ENCODE peak calls at places on chromosomes 6 and 20, in nine cellular contexts. M is HCT116, C is OCI-LY7, L is pancreas, W is SJSA1, D is neural progenitor cell, F is heart right ventricle, A is fibroblast of lung, I is tibial nerve. P is an unnamed sample. For H3K4me1, the result is how much of the 10 kb centered on the place peaks cover.

GRCh38 chr6:25331085-25331685 is 52.0 kb downstream of the CARMIL1 start:
- DNase-seq in M (no peak), C (no peak), L (no peak), W (no peak), D (no peak), F (no peak), A (no peak), I (no peak), P (no peak)

GRCh38 chr6:41675176-41675767 is 37.0 kb downstream of the MDFI start:
- DNase-seq in M (no peak), C (no peak), L (no peak), W (no peak), D (no peak), F (no peak), A (no peak), I (no peak), P (no peak)

GRCh38 chr20:20076297-20077065 is 24.1 kb downstream of the CFAP61 start:
- DNase-seq in M (no peak), C (no peak), L (peak), W (no peak), D (no peak), F (no peak), A (peak), I (no peak), P (no peak)

GRCh38 chr6:18277181-18278006 is 13.1 kb upstream of the DEK start:
- DNase-seq in M (no peak), C (no peak), L (peak), W (no peak), D (peak), F (no peak), A (peak), I (no peak), P (no peak)

GRCh38 chr6:35377002-35377401 is 34.6 kb downstream of the PPARD start:
- DNase-seq in M (no peak), C (no peak), L (no peak), W (no peak), D (no peak), F (no peak), A (peak), I (no peak), P (no peak)

GRCh38 chr6:14658909-14659561 is 541.5 kb downstream of the CD83 start:
- DNase-seq in M (no peak), C (no peak), L (no peak), W (no peak), D (no peak), F (no peak), A (no peak), I (no peak), P (no peak)

GRCh38 chr6:32393660-32394420 is 13.1 kb downstream of the BTNL2 start:
- DNase-seq in M (no peak), C (no peak), L (no peak), W (no peak), D (no peak), F (peak), A (peak), I (no peak), P (no peak)

GRCh38 chr6:35500782-35501181 is 3.9 kb upstream of the TEAD3 start:
- DNase-seq in M (no peak), C (no peak), L (peak), W (no peak), D (no peak), F (no peak), A (peak), I (no peak), P (no peak)

GRCh38 chr20:24918579-24919566 is 30.2 kb upstream of the CST7 start:
- DNase-seq in M (no peak), C (no peak), L (peak), W (peak), D (no peak), F (no peak), A (no peak), I (no peak), P (no peak)

GRCh38 chr6:109527989-109528388 is 45.0 kb upstream of the ZBTB24 start:
- DNase-seq in M (peak), C (peak), L (no peak), W (no peak), D (peak), F (no peak), A (peak), I (no peak), P (no peak)

GRCh38 chr6:148924226-148924989 is 177.6 kb downstream of the UST start:
- DNase-seq in M (no peak), C (no peak), L (no peak), W (no peak), D (no peak), F (no peak), A (no peak), I (no peak), P (no peak)

GRCh38 chr6:34149831-34150400 is 4.0 kb upstream of the GRM4 start:
- DNase-seq in M (no peak), C (no peak), L (no peak), W (no peak), D (peak), F (no peak), A (no peak), I (no peak), P (no peak)

GRCh38 chr6:111534366-111534765 is 51.3 kb upstream of the REV3L start:
- DNase-seq in M (no peak), C (no peak), L (peak), W (no peak), D (no peak), F (peak), A (peak), I (peak), P (no peak)

GRCh38 chr20:32249030-32249738 is 28.3 kb upstream of the KIF3B start:
- DNase-seq in M (no peak), C (no peak), L (no peak), W (no peak), D (no peak), F (no peak), A (no peak), I (no peak), P (peak)

GRCh38 chr6:56833127-56833791 is 121.6 kb upstream of the BEND6 start:
- DNase-seq in M (no peak), C (no peak), L (no peak), W (no peak), D (no peak), F (no peak), A (peak), I (no peak), P (no peak)

GRCh38 chr6:2665169-2666070 is 85.3 kb downstream of the MYLK4 start:
- DNase-seq in M (no peak), C (no peak), L (no peak), W (no peak), D (no peak), F (no peak), A (peak), I (no peak), P (no peak)

GRCh38 chr6:52489881-52490280 is 69.7 kb downstream of the EFHC1 start:
- DNase-seq in M (no peak), C (no peak), L (no peak), W (no peak), D (no peak), F (no peak), A (no peak), I (no peak), P (no peak)

GRCh38 chr20:47146703-47147102 is 209.8 kb downstream of the ZMYND8 start:
- DNase-seq in M (no peak), C (no peak), L (no peak), W (peak), D (peak), F (no peak), A (peak), I (no peak), P (no peak)

GRCh38 chr6:125789576-125790402 is 971 bp upstream of the NCOA7 start:
- DNase-seq in M (no peak), C (peak), L (peak), W (no peak), D (peak), F (peak), A (peak), I (no peak), P (peak)

GRCh38 chr6:131909408-131910218 is 41.6 kb downstream of the CCN2 start:
- DNase-seq in M (peak), C (peak), L (no peak), W (peak), D (peak), F (peak), A (peak), I (peak), P (peak)

GRCh38 chr6:68343901-68344300 is 291.2 kb upstream of the ADGRB3 start:
- DNase-seq in M (no peak), C (peak), L (no peak), W (no peak), D (peak), F (no peak), A (peak), I (no peak), P (no peak)

GRCh38 chr20:38337561-38338140 is 8.6 kb upstream of the LBP start:
- DNase-seq in M (peak), C (peak), L (no peak), W (no peak), D (peak), F (no peak), A (no peak), I (no peak), P (no peak)

GRCh38 chr6:42017021-42017643 is 33.2 kb upstream of the TAF8 start:
- DNase-seq in M (no peak), C (peak), L (no peak), W (no peak), D (no peak), F (no peak), A (peak), I (no peak), P (no peak)

GRCh38 chr6:42133926-42134325 is 8.5 kb downstream of the C6orf132 start:
- DNase-seq in M (no peak), C (no peak), L (no peak), W (peak), D (no peak), F (no peak), A (no peak), I (no peak), P (no peak)

GRCh38 chr6:107207251-107207890 is 92.1 kb upstream of the BEND3 start:
- DNase-seq in M (no peak), C (no peak), L (no peak), W (no peak), D (no peak), F (no peak), A (no peak), I (no peak), P (no peak)

GRCh38 chr6:140050232-140050995 is 676.0 kb upstream of the CITED2 start:
- DNase-seq in M (no peak), C (no peak), L (no peak), W (no peak), D (peak), F (peak), A (peak), I (no peak), P (no peak)

GRCh38 chr20:56687061-56687460 is 58.0 kb downstream of the TFAP2C start:
- DNase-seq in M (no peak), C (no peak), L (no peak), W (no peak), D (no peak), F (no peak), A (no peak), I (no peak), P (no peak)

GRCh38 chr20:4961746-4962145 is 39.6 kb downstream of the SLC23A2 start:
- DNase-seq in M (no peak), C (no peak), L (no peak), W (no peak), D (no peak), F (peak), A (peak), I (no peak), P (peak)

GRCh38 chr6:28862077-28862476 is 61.7 kb downstream of the TRIM27 start:
- DNase-seq in M (no peak), C (no peak), L (no peak), W (no peak), D (no peak), F (no peak), A (no peak), I (no peak), P (no peak)

GRCh38 chr6:159806021-159806458 is 6.0 kb downstream of the PNLDC1 start:
- DNase-seq in M (no peak), C (no peak), L (no peak), W (no peak), D (no peak), F (no peak), A (peak), I (no peak), P (no peak)

GRCh38 chr6:116218172-116218633 is 35.7 kb downstream of the TSPYL4 start:
- DNase-seq in M (no peak), C (peak), L (no peak), W (no peak), D (no peak), F (no peak), A (no peak), I (no peak), P (no peak)

GRCh38 chr6:165708985-165709576 is 46.0 kb upstream of the PDE10A start:
- DNase-seq in M (no peak), C (no peak), L (no peak), W (no peak), D (no peak), F (no peak), A (no peak), I (no peak), P (no peak)

GRCh38 chr6:43800746-43801488 is 30.9 kb downstream of the VEGFA start:
- DNase-seq in M (no peak), C (no peak), L (no peak), W (no peak), D (no peak), F (no peak), A (no peak), I (no peak), P (no peak)
- H3K4me1 ChIP-seq in M (under half), C (under half), L (half or more), W (under half), D (under half), F (under half), A (under half), I (under half), P (under half)

DNA sequence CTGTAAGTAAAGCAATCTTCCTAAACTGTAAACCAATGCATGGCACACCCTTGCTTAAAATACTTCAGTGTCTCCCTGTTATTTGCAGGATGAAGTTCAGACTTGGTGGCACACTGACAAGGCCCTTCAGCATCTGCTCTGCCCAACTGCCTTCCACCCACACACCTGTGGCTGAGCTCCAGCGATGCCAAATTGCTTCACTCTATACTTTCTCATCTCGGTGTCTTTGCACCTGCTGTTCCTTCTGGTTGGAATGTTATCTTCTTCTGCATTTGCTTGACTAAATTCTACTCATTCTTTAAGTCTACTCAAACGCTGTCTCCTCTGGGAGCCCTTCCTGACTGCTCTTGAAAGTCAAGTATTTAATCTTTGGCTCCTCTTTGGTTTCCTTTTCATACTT is 100.1 kb upstream of the SUPT3H start:
- DNase-seq in M (no peak), C (no peak), L (no peak), W (no peak), D (no peak), F (no peak), A (no peak), I (no peak), P (no peak)
- H3K27ac ChIP-seq in M (no peak), C (no peak), L (no peak), W (no peak), D (no peak), F (no peak), A (no peak), I (peak), P (no peak)

DNA sequence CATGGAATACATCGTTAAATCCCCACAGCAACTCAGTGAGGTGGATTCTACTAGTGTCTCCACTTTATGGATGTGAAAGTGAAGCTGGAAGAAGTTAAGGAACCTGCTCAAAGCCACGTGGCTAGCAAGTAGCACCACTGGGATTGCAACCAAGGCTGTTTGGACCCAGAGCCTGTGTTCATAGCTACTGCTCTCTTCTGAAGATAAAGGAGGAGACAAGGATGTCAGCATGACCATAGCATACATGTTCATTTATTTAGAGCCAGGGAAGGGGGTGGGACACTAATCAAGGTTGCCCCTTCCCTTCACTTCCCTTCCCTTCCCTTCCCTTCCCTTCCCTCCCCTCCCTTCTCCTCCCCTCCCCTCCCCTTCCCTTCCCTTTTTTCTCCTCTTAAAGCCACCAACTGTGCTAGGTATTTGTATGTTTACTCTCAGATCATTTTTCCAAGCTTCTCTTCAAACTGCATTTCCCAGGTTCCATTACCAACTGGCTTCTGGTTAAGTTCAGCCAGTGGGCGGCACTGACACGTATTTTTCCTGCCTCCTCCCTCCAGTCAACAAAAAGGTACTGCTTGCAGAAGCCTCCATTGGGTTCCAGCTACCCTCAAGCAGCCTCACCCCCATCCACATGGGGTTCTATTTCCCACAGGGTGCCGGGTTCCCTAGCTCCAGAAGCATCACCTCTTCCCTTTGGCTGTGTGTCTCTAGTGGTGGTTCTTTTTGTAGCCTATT is 134.9 kb downstream of the BCAS1 start:
- DNase-seq in M (no peak), C (peak), L (no peak), W (peak), D (no peak), F (no peak), A (no peak), I (no peak), P (no peak)
- H3K4me3 ChIP-seq in M (no peak), C (peak), L (no peak), W (no peak), D (no peak), F (no peak), A (no peak), I (no peak), P (no peak)

GRCh38 chr6:88864347-88865057 is 98.9 kb downstream of the RNGTT start:
- DNase-seq in M (no peak), C (no peak), L (no peak), W (no peak), D (no peak), F (no peak), A (no peak), I (no peak), P (no peak)
- H3K4me1 ChIP-seq in M (under half), C (under half), L (under half), W (under half), D (under half), F (under half), A (under half), I (under half), P (under half)